ENCODE peak calls at places on chromosomes 5 and 9, in six cellular contexts. I is body of pancreas, J is HepG2, T is stomach, S is breast epithelium, W is A549. F is an unnamed sample. For H3K4me1, the result is how much of the 10 kb centered on the place peaks cover.

GRCh38 chr9:93968451-93969327 is 13.5 kb upstream of the BARX1 start:
- DNase-seq in T (no peak), I (no peak), S (no peak), J (peak), W (no peak), F (no peak)

GRCh38 chr5:147906326-147907095 is at the start of gene C5orf46:
- DNase-seq in W (no peak), S (no peak), T (no peak), I (no peak), J (peak), F (no peak)

GRCh38 chr9:123434619-123435240 is 78.7 kb downstream of the CRB2 start:
- DNase-seq in J (peak), W (peak), S (peak), I (no peak), T (no peak), F (no peak)

GRCh38 chr9:7536310-7536939 is 263.2 kb downstream of the DMAC1 start:
- DNase-seq in J (peak), T (peak), S (no peak), W (peak), I (peak), F (peak)

GRCh38 chr9:31394040-31394473 is 990.4 kb upstream of the ACO1 start:
- DNase-seq in W (no peak), I (no peak), J (no peak), S (no peak), T (no peak), F (no peak)

GRCh38 chr9:23044549-23044948 is 597.9 kb downstream of the DMRTA1 start:
- DNase-seq in T (no peak), S (no peak), J (no peak), W (no peak), I (no peak), F (no peak)

GRCh38 chr5:172777381-172778222 is 6.6 kb upstream of the DUSP1 start:
- DNase-seq in W (peak), I (peak), J (peak), S (peak), T (peak), F (peak)

GRCh38 chr5:178398856-178399722 is 166.5 kb upstream of the PHYKPL start:
- DNase-seq in T (no peak), I (no peak), W (no peak), J (no peak), S (no peak), F (no peak)

GRCh38 chr9:108162664-108163063 is 673.1 kb upstream of the KLF4 start:
- DNase-seq in W (no peak), S (no peak), I (no peak), T (no peak), J (no peak), F (no peak)

GRCh38 chr9:5186416-5187169 is 1.2 kb upstream of the INSL6 start:
- DNase-seq in S (no peak), J (peak), W (peak), T (peak), I (peak), F (no peak)

GRCh38 chr9:28001096-28001495 is 427.8 kb upstream of the C9orf72 start:
- DNase-seq in T (no peak), S (no peak), W (no peak), I (no peak), J (no peak), F (no peak)

GRCh38 chr9:93061791-93062299 is 3.3 kb downstream of the SUSD3 start:
- DNase-seq in W (no peak), T (peak), J (peak), S (no peak), I (peak), F (no peak)

GRCh38 chr5:88236866-88237642 is 31.6 kb downstream of the TMEM161B start:
- DNase-seq in S (no peak), I (no peak), J (no peak), W (no peak), T (no peak), F (no peak)

GRCh38 chr5:1027631-1028441 is 19.2 kb downstream of the NKD2 start:
- DNase-seq in W (no peak), J (no peak), T (no peak), S (no peak), I (no peak), F (no peak)
- H3K4me1 ChIP-seq in W (under half), J (under half), T (under half), S (under half), I (under half), F (under half)

DNA sequence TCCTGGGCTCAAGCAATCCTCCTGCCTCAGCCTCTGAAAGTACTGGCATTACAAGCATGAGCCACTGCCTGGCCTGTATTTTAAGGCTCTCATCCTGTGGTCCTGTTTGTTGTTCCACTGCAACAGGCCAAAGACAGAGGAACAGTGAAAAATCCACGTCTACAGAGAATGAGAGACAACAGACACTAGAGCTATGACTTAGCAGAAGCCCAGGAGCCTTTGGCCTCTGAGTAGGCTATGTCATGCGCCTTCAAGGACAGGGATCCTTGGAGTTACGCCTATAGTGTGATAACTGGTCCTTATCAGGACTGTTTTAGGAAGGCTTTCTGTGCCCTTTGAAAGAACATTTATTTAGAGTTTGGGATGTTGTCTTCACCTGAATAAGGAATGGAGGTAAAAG is 10.5 kb downstream of the POC5 start:
- DNase-seq in S (no peak), W (no peak), J (no peak), I (no peak), T (no peak), F (no peak)
- TF ChIP-seq POLR2A in S (no peak), W (no peak), J (no peak), I (no peak), T (no peak), F (no peak)

DNA sequence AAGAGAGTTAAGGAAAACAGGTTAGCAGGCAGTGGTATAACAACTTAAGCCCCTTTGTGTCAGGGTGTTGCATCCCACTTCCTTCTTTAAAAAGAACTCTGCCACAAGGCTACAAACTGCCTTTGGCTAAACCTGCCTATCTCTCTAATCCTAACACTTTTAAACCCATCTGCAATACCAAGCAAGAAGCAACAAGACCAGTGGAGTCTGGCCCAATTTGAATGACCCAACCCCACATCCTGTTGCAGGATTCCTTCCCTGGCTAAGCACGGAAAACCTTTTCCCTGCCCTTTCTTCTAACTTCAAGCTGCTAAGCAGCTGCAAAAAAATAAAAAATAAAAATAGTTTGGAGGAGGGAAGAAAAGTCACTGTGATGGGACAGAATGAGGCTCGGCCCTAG is 27.1 kb downstream of the ABCA1 start:
- DNase-seq in W (no peak), I (no peak), T (no peak), S (no peak), J (no peak), F (no peak)
- H3K4me1 ChIP-seq in W (under half), I (under half), T (under half), S (under half), J (half or more), F (half or more)

GRCh38 chr9:33721674-33722358 is 73.5 kb upstream of the PRSS3 start:
- DNase-seq in I (peak), T (peak), S (peak), J (peak), W (peak), F (peak)
- TF ChIP-seq POLR2A in I (no peak), T (no peak), S (no peak), J (no peak), W (no peak), F (no peak)

GRCh38 chr5:78004559-78004958 is 228.4 kb upstream of the TBCA start:
- DNase-seq in T (no peak), W (no peak), J (no peak), I (no peak), S (no peak), F (no peak)

GRCh38 chr5:78003914-78004313 is 227.8 kb upstream of the TBCA start:
- DNase-seq in I (no peak), S (no peak), W (no peak), J (no peak), T (no peak), F (no peak)

GRCh38 chr5:78006449-78006848 is 230.3 kb upstream of the TBCA start:
- DNase-seq in T (no peak), S (no peak), W (no peak), I (no peak), J (no peak), F (no peak)

GRCh38 chr5:78003442-78003841 is 227.3 kb upstream of the TBCA start:
- DNase-seq in I (no peak), T (no peak), S (no peak), W (no peak), J (no peak), F (no peak)

DNA sequence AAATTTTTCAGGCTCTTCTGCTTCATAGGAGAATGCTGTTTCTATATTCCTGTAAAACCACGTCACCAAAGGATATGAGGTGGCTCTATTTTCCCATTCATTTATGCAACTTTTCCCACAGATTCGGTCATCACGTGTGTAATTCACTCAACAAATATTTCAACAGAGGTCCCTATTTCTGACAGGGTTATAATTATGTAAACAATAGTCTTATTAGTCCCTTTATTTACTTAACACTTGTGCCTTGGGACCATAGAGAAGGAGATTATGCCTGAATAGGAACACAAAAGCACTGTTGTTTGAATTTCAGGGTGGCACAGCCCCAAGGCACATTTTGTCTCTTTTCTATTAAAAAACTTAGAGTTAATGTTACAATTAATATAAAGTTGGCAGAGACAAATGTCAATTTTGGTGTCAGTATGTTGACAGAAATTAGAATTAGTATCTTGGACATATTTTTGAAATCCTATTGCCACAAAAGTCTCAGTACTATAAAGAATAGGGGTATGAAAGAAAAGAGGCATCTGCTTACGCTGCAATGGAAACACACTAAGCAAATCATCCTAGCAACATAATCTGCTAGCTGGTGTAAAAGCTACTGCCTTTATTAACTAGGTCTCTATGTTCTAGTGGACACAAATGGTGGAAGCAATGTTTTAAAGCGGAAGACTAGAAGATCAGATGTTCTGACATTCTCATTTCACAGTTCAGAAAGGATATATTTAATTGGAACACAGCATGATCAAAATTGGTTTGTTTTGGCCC is 229.1 kb upstream of the TBCA start:
- DNase-seq in S (no peak), W (no peak), J (peak), I (no peak), T (no peak), F (no peak)
- H3K4me1 ChIP-seq in S (under half), W (under half), J (under half), I (under half), T (under half), F (under half)

GRCh38 chr9:137240321-137240840 is 706 bp upstream of the TUBB4B start:
- DNase-seq in I (peak), S (peak), W (no peak), T (peak), J (no peak), F (peak)
- TF ChIP-seq POLR2A in I (no peak), S (peak), W (peak), T (no peak), J (no peak), F (peak)

GRCh38 chr5:52875827-52876226 is 88.1 kb downstream of the ITGA1 start:
- DNase-seq in T (no peak), S (no peak), W (no peak), I (no peak), J (no peak), F (no peak)
- H3K4me1 ChIP-seq in T (under half), S (under half), W (under half), I (under half), J (under half), F (under half)